ENCODE peak calls at places on chromosomes 5 and 9, in eight cellular contexts. One of them, this sample, is unnamed.
A peak's percentile ranks its signal among the peaks of the same experiment; 100 is the strongest.

GRCh38 chr5:180910735-180911134 is 11.8 kb downstream of the BTNL8 start:
- DNase-seq in hepatocyte: no peak
- DNase-seq in PC-3: peak; percentile 36
- DNase-seq in OCI-LY7: no peak
- DNase-seq in GM23248: peak; percentile 4
- DNase-seq in MM.1S: no peak
- DNase-seq in GM23338: no peak
- DNase-seq in SK-N-SH: no peak
- DNase-seq in this sample: no peak

GRCh38 chr5:131854134-131854533 is 57.3 kb upstream of the FNIP1 start:
- DNase-seq in MM.1S: peak; percentile 48
- DNase-seq in GM23248: peak; percentile 21
- DNase-seq in PC-3: peak; percentile 2
- DNase-seq in OCI-LY7: no peak
- DNase-seq in GM23338: no peak
- DNase-seq in SK-N-SH: no peak
- DNase-seq in hepatocyte: no peak
- DNase-seq in this sample: no peak

GRCh38 chr9:25017779-25018178 is 472.1 kb upstream of the IZUMO3 start:
- DNase-seq in PC-3: no peak
- DNase-seq in OCI-LY7: no peak
- DNase-seq in GM23338: no peak
- DNase-seq in hepatocyte: no peak
- DNase-seq in SK-N-SH: no peak
- DNase-seq in MM.1S: no peak
- DNase-seq in GM23248: no peak
- DNase-seq in this sample: no peak

GRCh38 chr9:100637787-100638186 is 59.9 kb downstream of the CAVIN4 start:
- DNase-seq in SK-N-SH: no peak
- DNase-seq in PC-3: peak; percentile 23
- DNase-seq in MM.1S: no peak
- DNase-seq in GM23248: no peak
- DNase-seq in GM23338: peak; percentile 85
- DNase-seq in hepatocyte: peak; percentile 24
- DNase-seq in OCI-LY7: no peak
- DNase-seq in this sample: peak; percentile 74

GRCh38 chr5:117533792-117534191 is 959.2 kb upstream of the SEMA6A start:
- DNase-seq in hepatocyte: no peak
- DNase-seq in OCI-LY7: no peak
- DNase-seq in MM.1S: no peak
- DNase-seq in PC-3: no peak
- DNase-seq in GM23248: no peak
- DNase-seq in GM23338: no peak
- DNase-seq in SK-N-SH: no peak
- DNase-seq in this sample: no peak

GRCh38 chr9:115202960-115203751 is 85.2 kb upstream of the TNC start:
- DNase-seq in SK-N-SH: peak; percentile 41
- DNase-seq in OCI-LY7: no peak
- DNase-seq in PC-3: no peak
- DNase-seq in GM23338: no peak
- DNase-seq in GM23248: peak; percentile 94
- DNase-seq in MM.1S: no peak
- DNase-seq in hepatocyte: peak; percentile 27
- DNase-seq in this sample: no peak

GRCh38 chr9:135474915-135475314 is 4.7 kb upstream of the PPP1R26 start:
- DNase-seq in GM23338: peak; percentile 83
- DNase-seq in OCI-LY7: peak; percentile 25
- DNase-seq in hepatocyte: peak; percentile 57
- DNase-seq in SK-N-SH: peak; percentile 83
- DNase-seq in GM23248: peak; percentile 13
- DNase-seq in PC-3: no peak
- DNase-seq in MM.1S: peak; percentile 35
- DNase-seq in this sample: peak; percentile 77

GRCh38 chr9:93653762-93654161 is 77.4 kb downstream of the PHF2 start:
- DNase-seq in hepatocyte: no peak
- DNase-seq in SK-N-SH: no peak
- DNase-seq in PC-3: no peak
- DNase-seq in OCI-LY7: no peak
- DNase-seq in MM.1S: no peak
- DNase-seq in GM23338: no peak
- DNase-seq in GM23248: no peak
- DNase-seq in this sample: no peak

GRCh38 chr9:94783121-94783664 is 56.7 kb downstream of the AOPEP start:
- DNase-seq in MM.1S: peak; percentile 70
- DNase-seq in SK-N-SH: peak; percentile 68
- DNase-seq in GM23248: peak; percentile 94
- DNase-seq in PC-3: peak; percentile 98
- DNase-seq in hepatocyte: peak; percentile 91
- DNase-seq in GM23338: peak; percentile 95
- DNase-seq in OCI-LY7: peak; percentile 56
- DNase-seq in this sample: peak; percentile 88

GRCh38 chr5:10634056-10634455 is 70.2 kb downstream of the ANKRD33B start:
- DNase-seq in GM23248: no peak
- DNase-seq in MM.1S: no peak
- DNase-seq in hepatocyte: no peak
- DNase-seq in PC-3: no peak
- DNase-seq in SK-N-SH: no peak
- DNase-seq in OCI-LY7: peak; percentile 66
- DNase-seq in GM23338: no peak
- DNase-seq in this sample: no peak

GRCh38 chr9:15135167-15135792 is 171.7 kb downstream of the TTC39B start:
- DNase-seq in GM23248: peak; percentile 86
- DNase-seq in GM23338: peak; percentile 95
- DNase-seq in MM.1S: peak; percentile 42
- DNase-seq in PC-3: peak; percentile 79
- DNase-seq in SK-N-SH: peak; percentile 82
- DNase-seq in OCI-LY7: peak; percentile 69
- DNase-seq in hepatocyte: peak; percentile 86
- DNase-seq in this sample: peak; percentile 90

GRCh38 chr5:44389410-44389879 is at the start of gene FGF10:
- DNase-seq in hepatocyte: peak; percentile 48
- DNase-seq in OCI-LY7: no peak
- DNase-seq in GM23338: peak; percentile 85
- DNase-seq in PC-3: no peak
- DNase-seq in GM23248: peak; percentile 37
- DNase-seq in SK-N-SH: peak; percentile 19
- DNase-seq in MM.1S: peak; percentile 33
- DNase-seq in this sample: peak; percentile 88

GRCh38 chr9:19102181-19102630 is 498 bp downstream of the HAUS6 start:
- DNase-seq in GM23338: peak; percentile 50
- DNase-seq in MM.1S: peak; percentile 25
- DNase-seq in hepatocyte: no peak
- DNase-seq in SK-N-SH: peak; percentile 60
- DNase-seq in PC-3: peak; percentile 20
- DNase-seq in OCI-LY7: peak; percentile 73
- DNase-seq in GM23248: peak; percentile 62
- DNase-seq in this sample: peak; percentile 42

DNA sequence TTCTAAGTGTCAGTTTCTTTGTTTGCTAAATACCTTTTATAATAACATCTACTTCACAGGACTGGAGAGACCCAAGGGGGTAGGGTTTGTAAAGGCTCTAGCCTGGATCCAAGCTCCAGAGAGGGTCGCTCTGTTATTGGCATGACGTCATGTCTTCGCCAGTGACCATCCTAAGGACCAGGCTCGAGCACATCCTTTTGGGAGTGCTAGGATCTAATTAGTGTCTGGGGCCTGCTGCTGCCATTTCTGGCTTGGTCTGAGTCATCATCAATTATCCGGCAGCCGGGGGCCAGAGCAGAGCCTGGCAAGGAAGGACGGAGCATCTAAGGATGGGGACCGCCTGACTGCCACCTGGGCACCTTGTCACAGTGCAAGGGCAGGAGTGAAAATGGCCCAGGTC is 153.0 kb downstream of the NSG2 start:
- DNase-seq in hepatocyte: no peak
- DNase-seq in MM.1S: no peak
- DNase-seq in GM23248: no peak
- DNase-seq in PC-3: no peak
- DNase-seq in SK-N-SH: peak; percentile 72
- DNase-seq in OCI-LY7: no peak
- DNase-seq in GM23338: no peak
- DNase-seq in this sample: no peak
- H3K4me1 ChIP-seq in hepatocyte: no peaks in the 10 kb centered on the region
- H3K4me1 ChIP-seq in MM.1S: no peaks in the 10 kb centered on the region
- H3K4me1 ChIP-seq in GM23248: no peaks in the 10 kb centered on the region
- H3K4me1 ChIP-seq in PC-3: no peaks in the 10 kb centered on the region
- H3K4me1 ChIP-seq in SK-N-SH: no peaks in the 10 kb centered on the region
- H3K4me1 ChIP-seq in OCI-LY7: no peaks in the 10 kb centered on the region
- H3K4me1 ChIP-seq in GM23338: peaks cover 7% of the 10 kb centered on the region
- H3K4me1 ChIP-seq in this sample: peaks cover 7% of the 10 kb centered on the region

DNA sequence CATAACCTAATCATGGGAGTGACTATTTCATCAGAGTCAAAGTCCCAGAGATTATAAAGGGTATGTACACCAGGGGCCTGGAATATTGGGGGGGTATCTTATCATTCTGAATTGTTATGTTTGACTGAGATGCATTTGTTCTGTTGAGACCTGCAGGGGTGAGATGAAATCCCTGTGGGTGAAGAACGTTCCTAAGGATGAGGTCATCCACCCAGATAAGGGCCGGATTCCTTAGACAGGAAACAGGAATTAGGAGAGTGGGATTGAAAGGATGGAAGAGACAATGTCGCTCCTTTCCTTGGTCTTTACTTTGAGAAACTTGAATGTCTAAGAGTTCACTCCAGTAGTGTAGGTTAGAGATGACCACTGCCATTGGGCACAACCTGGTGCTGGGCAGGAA is 54.7 kb downstream of the GAS1 start:
- DNase-seq in PC-3: no peak
- DNase-seq in GM23338: no peak
- DNase-seq in MM.1S: no peak
- DNase-seq in OCI-LY7: no peak
- DNase-seq in hepatocyte: no peak
- DNase-seq in SK-N-SH: no peak
- DNase-seq in GM23248: no peak
- DNase-seq in this sample: no peak
- TF ChIP-seq EZH2phosphoT487 in PC-3: no peak
- TF ChIP-seq EZH2phosphoT487 in GM23338: no peak
- TF ChIP-seq EZH2phosphoT487 in MM.1S: no peak
- TF ChIP-seq EZH2phosphoT487 in OCI-LY7: no peak
- TF ChIP-seq EZH2phosphoT487 in hepatocyte: no peak
- TF ChIP-seq EZH2phosphoT487 in SK-N-SH: no peak
- TF ChIP-seq EZH2phosphoT487 in GM23248: no peak
- TF ChIP-seq EZH2phosphoT487 in this sample: no peak

GRCh38 chr9:33154368-33154767 is 12.8 kb downstream of the B4GALT1 start:
- DNase-seq in MM.1S: peak; percentile 56
- DNase-seq in SK-N-SH: no peak
- DNase-seq in GM23248: no peak
- DNase-seq in PC-3: no peak
- DNase-seq in OCI-LY7: no peak
- DNase-seq in hepatocyte: no peak
- DNase-seq in GM23338: no peak
- DNase-seq in this sample: no peak
- H3K4me1 ChIP-seq in MM.1S: peaks cover 41% of the 10 kb centered on the region
- H3K4me1 ChIP-seq in SK-N-SH: peaks cover 41% of the 10 kb centered on the region
- H3K4me1 ChIP-seq in GM23248: peaks cover 83% of the 10 kb centered on the region
- H3K4me1 ChIP-seq in PC-3: peaks cover 59% of the 10 kb centered on the region
- H3K4me1 ChIP-seq in OCI-LY7: peaks cover 57% of the 10 kb centered on the region
- H3K4me1 ChIP-seq in hepatocyte: peaks cover 46% of the 10 kb centered on the region
- H3K4me1 ChIP-seq in GM23338: peaks cover 18% of the 10 kb centered on the region
- H3K4me1 ChIP-seq in this sample: peaks cover 9% of the 10 kb centered on the region

DNA sequence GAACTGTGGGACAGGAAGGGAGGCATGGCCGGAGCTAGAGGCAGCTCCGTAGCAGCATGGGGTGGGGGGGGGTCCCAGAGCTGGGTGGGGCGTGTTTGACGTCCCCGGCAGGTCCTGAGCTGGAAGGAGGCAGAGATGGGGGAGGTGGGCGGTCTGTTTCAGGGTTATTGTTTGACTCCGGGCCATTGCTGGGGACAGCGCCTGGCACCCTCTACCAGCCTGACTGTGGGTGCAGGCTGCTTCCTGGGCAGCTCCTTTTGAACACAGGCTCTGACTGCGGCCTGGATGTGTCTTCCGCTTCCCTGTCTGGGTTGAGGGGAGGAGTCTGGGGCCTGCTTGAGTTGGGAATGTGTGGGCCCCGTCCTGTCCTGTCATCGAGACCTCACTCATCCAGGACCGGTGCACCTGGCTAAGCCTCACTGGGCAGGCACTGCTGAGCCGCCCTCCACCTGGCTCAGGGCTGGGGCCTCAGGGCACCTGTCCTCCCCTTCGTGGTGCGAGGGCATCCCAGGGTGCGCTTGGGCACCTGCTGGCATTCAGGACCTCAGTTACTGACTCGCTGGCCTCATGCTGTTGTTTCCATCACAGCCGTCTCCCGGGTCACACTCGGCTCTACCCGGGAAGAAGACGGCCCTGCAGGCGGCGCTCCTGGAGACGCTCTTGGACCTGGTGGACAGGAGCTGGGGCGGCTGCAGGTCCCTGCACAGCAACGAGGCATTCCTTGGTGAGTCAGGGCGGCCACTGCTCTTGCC is 26.5 kb downstream of the CEP72 start:
- DNase-seq in GM23338: no peak
- DNase-seq in OCI-LY7: no peak
- DNase-seq in MM.1S: no peak
- DNase-seq in GM23248: no peak
- DNase-seq in PC-3: no peak
- DNase-seq in hepatocyte: no peak
- DNase-seq in SK-N-SH: no peak
- DNase-seq in this sample: no peak
- TF ChIP-seq EZH2phosphoT487 in GM23338: no peak
- TF ChIP-seq EZH2phosphoT487 in OCI-LY7: no peak
- TF ChIP-seq EZH2phosphoT487 in MM.1S: no peak
- TF ChIP-seq EZH2phosphoT487 in GM23248: no peak
- TF ChIP-seq EZH2phosphoT487 in PC-3: no peak
- TF ChIP-seq EZH2phosphoT487 in hepatocyte: no peak
- TF ChIP-seq EZH2phosphoT487 in SK-N-SH: no peak
- TF ChIP-seq EZH2phosphoT487 in this sample: no peak

This sample was measured in neural progenitor cell.